ENCODE peak calls at places on chromosomes 3 and 15, in four cellular contexts. One of them, this sample, is unnamed.

GRCh38 chr3:151976211-151977050 is 103.0 kb downstream of the SUCNR1 start:
- DNase-seq in K562: peak; percentile 18
- DNase-seq in HepG2: peak; percentile 14
- DNase-seq in GM12878: no peak
- DNase-seq in this sample: no peak

GRCh38 chr3:195169011-195169410 is 101.9 kb downstream of the XXYLT1 start:
- DNase-seq in K562: no peak
- DNase-seq in HepG2: no peak
- DNase-seq in GM12878: no peak
- DNase-seq in this sample: no peak

GRCh38 chr3:15982667-15983145 is 184.9 kb upstream of the ANKRD28 start:
- DNase-seq in K562: no peak
- DNase-seq in HepG2: no peak
- DNase-seq in GM12878: no peak
- DNase-seq in this sample: no peak

GRCh38 chr3:105700575-105700974 is 168.2 kb downstream of the CBLB start:
- DNase-seq in K562: no peak
- DNase-seq in HepG2: no peak
- DNase-seq in GM12878: no peak
- DNase-seq in this sample: no peak

GRCh38 chr3:151015762-151016161 is 43.2 kb upstream of the CLRN1 start:
- DNase-seq in K562: no peak
- DNase-seq in HepG2: no peak
- DNase-seq in GM12878: no peak
- DNase-seq in this sample: no peak

GRCh38 chr3:102905826-102906225 is 471.0 kb downstream of the ZPLD1 start:
- DNase-seq in K562: no peak
- DNase-seq in HepG2: no peak
- DNase-seq in GM12878: no peak
- DNase-seq in this sample: no peak

GRCh38 chr3:184542577-184542976 is 19.0 kb upstream of the EPHB3 start:
- DNase-seq in K562: no peak
- DNase-seq in HepG2: no peak
- DNase-seq in GM12878: no peak
- DNase-seq in this sample: no peak

GRCh38 chr15:58139631-58140522 is 1.7 kb downstream of the AQP9 start:
- DNase-seq in K562: no peak
- DNase-seq in HepG2: no peak
- DNase-seq in GM12878: no peak
- DNase-seq in this sample: no peak

GRCh38 chr3:141448606-141449216 is 38.1 kb upstream of the RASA2 start:
- DNase-seq in K562: no peak
- DNase-seq in HepG2: no peak
- DNase-seq in GM12878: no peak
- DNase-seq in this sample: no peak

GRCh38 chr15:40081691-40082194 is 26.9 kb downstream of the BMF start:
- DNase-seq in K562: peak; percentile 70
- DNase-seq in HepG2: peak; percentile 96
- DNase-seq in GM12878: no peak
- DNase-seq in this sample: no peak

GRCh38 chr3:17039579-17039978 is 154.8 kb downstream of the PLCL2 start:
- DNase-seq in K562: no peak
- DNase-seq in HepG2: no peak
- DNase-seq in GM12878: no peak
- DNase-seq in this sample: no peak

GRCh38 chr3:39287216-39287858 is 7.5 kb upstream of the CX3CR1 start:
- DNase-seq in K562: peak; percentile 63
- DNase-seq in HepG2: no peak
- DNase-seq in GM12878: no peak
- DNase-seq in this sample: no peak

GRCh38 chr3:76700323-76700722 is 339.6 kb upstream of the ROBO2 start:
- DNase-seq in K562: no peak
- DNase-seq in HepG2: no peak
- DNase-seq in GM12878: no peak
- DNase-seq in this sample: no peak

GRCh38 chr3:140176526-140176925 is 241.5 kb downstream of the CLSTN2 start:
- DNase-seq in K562: no peak
- DNase-seq in HepG2: no peak
- DNase-seq in GM12878: no peak
- DNase-seq in this sample: no peak

GRCh38 chr3:136642714-136643113 is 109.5 kb downstream of the STAG1 start:
- DNase-seq in K562: peak; percentile 63
- DNase-seq in HepG2: no peak
- DNase-seq in GM12878: no peak
- DNase-seq in this sample: no peak

GRCh38 chr15:43550527-43551363 is 33.3 kb downstream of the MAP1A start:
- DNase-seq in K562: no peak
- DNase-seq in HepG2: no peak
- DNase-seq in GM12878: no peak
- DNase-seq in this sample: no peak

GRCh38 chr3:72810063-72810462 is 38.2 kb downstream of the SHQ1 start:
- DNase-seq in K562: no peak
- DNase-seq in HepG2: no peak
- DNase-seq in GM12878: no peak
- DNase-seq in this sample: no peak

GRCh38 chr3:172087198-172087597 is 47.8 kb downstream of the FNDC3B start:
- DNase-seq in K562: no peak
- DNase-seq in HepG2: no peak
- DNase-seq in GM12878: no peak
- DNase-seq in this sample: no peak

GRCh38 chr3:4670352-4670751 is 177.2 kb downstream of the ITPR1 start:
- DNase-seq in K562: peak; percentile 47
- DNase-seq in HepG2: peak; percentile 5
- DNase-seq in GM12878: no peak
- DNase-seq in this sample: peak; percentile 52

GRCh38 chr15:29428925-29429573 is 159.4 kb upstream of the NSMCE3 start:
- DNase-seq in K562: no peak
- DNase-seq in HepG2: no peak
- DNase-seq in GM12878: no peak
- DNase-seq in this sample: no peak

GRCh38 chr3:85589145-85589544 is 630.4 kb downstream of the CADM2 start:
- DNase-seq in K562: no peak
- DNase-seq in HepG2: no peak
- DNase-seq in GM12878: no peak
- DNase-seq in this sample: no peak

GRCh38 chr3:49570033-49570654 is 15.9 kb downstream of the BSN start:
- DNase-seq in K562: no peak
- DNase-seq in HepG2: no peak
- DNase-seq in GM12878: no peak
- DNase-seq in this sample: no peak

GRCh38 chr3:154151969-154152368 is 30.8 kb downstream of the ARHGEF26 start:
- DNase-seq in K562: no peak
- DNase-seq in HepG2: no peak
- DNase-seq in GM12878: no peak
- DNase-seq in this sample: no peak

GRCh38 chr3:41418961-41419691 is 219.8 kb downstream of the CTNNB1 start:
- DNase-seq in K562: peak; percentile 3
- DNase-seq in HepG2: peak; percentile 15
- DNase-seq in GM12878: no peak
- DNase-seq in this sample: peak; percentile 16

GRCh38 chr3:195800240-195800639 is 11.5 kb downstream of the MUC4 start:
- DNase-seq in K562: no peak
- DNase-seq in HepG2: no peak
- DNase-seq in GM12878: no peak
- DNase-seq in this sample: no peak

GRCh38 chr15:23606226-23606625 is 40.8 kb downstream of the MKRN3 start:
- DNase-seq in K562: no peak
- DNase-seq in HepG2: no peak
- DNase-seq in GM12878: no peak
- DNase-seq in this sample: no peak

GRCh38 chr3:54324069-54324468 is 201.7 kb downstream of the CACNA2D3 start:
- DNase-seq in K562: no peak
- DNase-seq in HepG2: no peak
- DNase-seq in GM12878: no peak
- DNase-seq in this sample: no peak
- TF ChIP-seq TARDBP in K562: no peak
- TF ChIP-seq TARDBP in HepG2: no peak
- TF ChIP-seq TARDBP in GM12878: no peak
- TF ChIP-seq TARDBP in this sample: no peak

DNA sequence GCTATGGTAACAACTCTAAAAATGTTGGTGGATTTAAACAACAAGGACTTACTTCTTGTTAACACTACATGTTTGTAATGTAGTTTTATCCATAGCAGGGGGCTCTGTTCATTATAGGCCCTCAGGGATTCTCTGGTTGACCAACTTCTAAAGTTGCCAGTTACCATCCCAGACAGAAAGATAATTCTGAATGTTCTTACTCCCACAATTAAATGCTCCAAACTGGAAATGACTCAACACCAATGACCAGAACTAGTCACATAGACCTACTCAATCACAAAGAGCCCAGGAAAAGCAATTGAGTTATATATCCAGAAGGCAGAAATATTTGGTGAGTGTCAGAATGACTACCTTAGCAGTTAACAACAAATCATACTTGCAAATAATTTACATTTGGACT is 199.3 kb upstream of the UMPS start:
- DNase-seq in K562: no peak
- DNase-seq in HepG2: no peak
- DNase-seq in GM12878: no peak
- DNase-seq in this sample: no peak
- TF ChIP-seq SP1 in K562: no peak
- TF ChIP-seq SP1 in HepG2: no peak
- TF ChIP-seq SP1 in GM12878: no peak
- TF ChIP-seq SP1 in this sample: no peak

GRCh38 chr3:187544326-187544725 is 125.9 kb downstream of the SST start:
- DNase-seq in K562: no peak
- DNase-seq in HepG2: no peak
- DNase-seq in GM12878: no peak
- DNase-seq in this sample: no peak
- TF ChIP-seq TARDBP in K562: no peak
- TF ChIP-seq TARDBP in HepG2: no peak
- TF ChIP-seq TARDBP in GM12878: no peak
- TF ChIP-seq TARDBP in this sample: no peak

GRCh38 chr15:74821091-74821789 is 5.2 kb upstream of the CPLX3 start:
- DNase-seq in K562: no peak
- DNase-seq in HepG2: no peak
- DNase-seq in GM12878: peak; percentile 45
- DNase-seq in this sample: no peak
- TF ChIP-seq SP1 in K562: no peak
- TF ChIP-seq SP1 in HepG2: no peak
- TF ChIP-seq SP1 in GM12878: no peak
- TF ChIP-seq SP1 in this sample: no peak

GRCh38 chr3:168990111-168990510 is 673.4 kb downstream of the MECOM start:
- DNase-seq in K562: no peak
- DNase-seq in HepG2: no peak
- DNase-seq in GM12878: no peak
- DNase-seq in this sample: no peak

GRCh38 chr3:168988867-168989266 is 674.6 kb downstream of the MECOM start:
- DNase-seq in K562: no peak
- DNase-seq in HepG2: peak; percentile 79
- DNase-seq in GM12878: no peak
- DNase-seq in this sample: no peak

GRCh38 chr3:168989396-168989795 is 674.1 kb downstream of the MECOM start:
- DNase-seq in K562: no peak
- DNase-seq in HepG2: no peak
- DNase-seq in GM12878: no peak
- DNase-seq in this sample: no peak

GRCh38 chr3:168990621-168991020 is 672.9 kb downstream of the MECOM start:
- DNase-seq in K562: no peak
- DNase-seq in HepG2: no peak
- DNase-seq in GM12878: no peak
- DNase-seq in this sample: no peak

GRCh38 chr3:168991813-168992212 is 671.7 kb downstream of the MECOM start:
- DNase-seq in K562: no peak
- DNase-seq in HepG2: no peak
- DNase-seq in GM12878: no peak
- DNase-seq in this sample: no peak
- TF ChIP-seq TARDBP in K562: no peak
- TF ChIP-seq TARDBP in HepG2: no peak
- TF ChIP-seq TARDBP in GM12878: no peak
- TF ChIP-seq TARDBP in this sample: no peak